ENCODE peak calls at places on chromosomes 1 and 21, in nine cellular contexts. M is M059J; O is activated T-helper 1 cell treated with Interleukin-2 at 50 U/mL for 16 hours; C is left cardiac atrium; N is stimulated activated CD8-positive, alpha-beta memory T cell treated with anti-CD3 and anti-CD28 coated beads, Interleukin-4, amount 100 ng/mL, for 1 hour; A is HFFc6; H is RCC 7860; L is LHCN-M2; Y is T follicular helper cell. R is an unnamed sample.
A peak's percentile ranks its signal among the peaks of the same experiment; 100 is the strongest.

GRCh38 chr1:108877324-108877812 is 583 bp downstream of the GPSM2 start:
- DNase-seq in H (peak; percentile 16), A (no peak), Y (no peak), O (no peak), C (no peak), N (no peak), L (peak; percentile 45), M (peak; percentile 57), R (no peak)

GRCh38 chr1:76142771-76143540 is 68.4 kb downstream of the ST6GALNAC3 start:
- DNase-seq in H (no peak), A (peak; percentile 37), L (no peak), Y (no peak), O (no peak), N (no peak), M (no peak), C (peak; percentile 41), R (no peak)

GRCh38 chr1:9561429-9561828 is 22.2 kb downstream of the SLC25A33 start:
- DNase-seq in N (no peak), L (peak; percentile 84), H (peak; percentile 64), A (peak; percentile 88), M (peak; percentile 96), Y (no peak), C (no peak), O (no peak), R (no peak)

GRCh38 chr1:28176492-28177470 is at the start of gene PTAFR:
- DNase-seq in L (no peak), O (no peak), N (no peak), H (no peak), C (no peak), Y (no peak), M (no peak), A (no peak), R (no peak)

GRCh38 chr1:224435318-224435763 is 744 bp upstream of the WDR26 start:
- DNase-seq in N (no peak), Y (no peak), C (no peak), A (peak; percentile 91), M (peak; percentile 76), L (peak; percentile 89), O (no peak), H (no peak), R (no peak)

GRCh38 chr1:185735667-185736105 is 1.5 kb downstream of the HMCN1 start:
- DNase-seq in N (no peak), O (no peak), M (no peak), H (no peak), L (no peak), Y (no peak), A (no peak), C (no peak), R (no peak)

GRCh38 chr1:151994956-151995355 is 1.3 kb upstream of the S100A10 start:
- DNase-seq in Y (no peak), O (no peak), H (peak; percentile 97), L (peak; percentile 100), A (peak; percentile 93), N (no peak), C (peak; percentile 28), M (peak; percentile 98), R (no peak)

GRCh38 chr1:30320581-30320890 is 402.8 kb downstream of the MATN1 start:
- DNase-seq in M (no peak), Y (no peak), O (no peak), A (no peak), L (no peak), H (no peak), N (no peak), C (no peak), R (no peak)

GRCh38 chr1:36384542-36385409 is 948 bp downstream of the STK40 start:
- DNase-seq in Y (peak; percentile 28), H (peak; percentile 7), N (no peak), L (peak; percentile 27), O (no peak), A (peak; percentile 45), C (peak; percentile 56), M (peak; percentile 68), R (peak; percentile 30)

GRCh38 chr1:60162941-60163340 is 89.4 kb upstream of the C1orf87 start:
- DNase-seq in L (no peak), A (no peak), M (no peak), N (no peak), H (no peak), C (no peak), Y (no peak), O (no peak), R (no peak)

GRCh38 chr1:48947761-48948537 is 171.3 kb upstream of the BEND5 start:
- DNase-seq in N (no peak), Y (no peak), A (no peak), M (no peak), O (no peak), C (no peak), L (peak; percentile 58), H (no peak), R (no peak)

GRCh38 chr1:109241841-109242301 is 7.5 kb upstream of the CELSR2 start:
- DNase-seq in C (no peak), A (no peak), O (no peak), H (no peak), L (no peak), N (no peak), M (no peak), Y (no peak), R (no peak)

GRCh38 chr1:182917386-182917785 is 35.6 kb downstream of the SHCBP1L start:
- DNase-seq in O (no peak), L (peak; percentile 57), H (no peak), N (no peak), M (peak; percentile 28), C (no peak), A (no peak), Y (no peak), R (no peak)

GRCh38 chr1:38050397-38051141 is 4.0 kb upstream of the POU3F1 start:
- DNase-seq in N (no peak), A (no peak), O (no peak), C (no peak), H (peak; percentile 31), M (no peak), Y (no peak), L (no peak), R (no peak)

GRCh38 chr1:228725178-228725577 is 10.1 kb upstream of the RHOU start:
- DNase-seq in Y (no peak), H (no peak), O (no peak), C (no peak), A (no peak), L (no peak), N (no peak), M (no peak), R (no peak)

GRCh38 chr1:223221686-223222085 is 78.6 kb upstream of the TLR5 start:
- DNase-seq in M (no peak), L (no peak), H (no peak), N (no peak), Y (no peak), A (no peak), C (no peak), O (no peak), R (no peak)

GRCh38 chr1:27292111-27292510 is 29.9 kb upstream of the TMEM222 start:
- DNase-seq in O (no peak), H (peak; percentile 83), L (peak; percentile 86), N (no peak), M (peak; percentile 92), Y (no peak), A (peak; percentile 61), C (no peak), R (no peak)

GRCh38 chr21:33403786-33404571 is 766 bp downstream of the IFNGR2 start:
- DNase-seq in O (no peak), M (peak; percentile 63), C (peak; percentile 69), H (peak; percentile 24), A (peak; percentile 39), L (peak; percentile 44), N (no peak), Y (no peak), R (no peak)

GRCh38 chr1:110914676-110915075 is 41.7 kb downstream of the CD53 start:
- DNase-seq in O (no peak), C (no peak), L (no peak), N (no peak), Y (no peak), M (no peak), A (peak; percentile 27), H (no peak), R (no peak)

GRCh38 chr1:203049077-203049476 is 22.8 kb downstream of the PPFIA4 start:
- DNase-seq in C (no peak), O (no peak), L (no peak), Y (no peak), H (no peak), N (no peak), M (no peak), A (no peak), R (no peak)

GRCh38 chr1:98797506-98797905 is 136.0 kb downstream of the SNX7 start:
- DNase-seq in N (no peak), O (no peak), Y (no peak), C (no peak), L (no peak), H (no peak), M (no peak), A (no peak), R (no peak)

GRCh38 chr1:93716974-93717373 is 35.3 kb upstream of the BCAR3 start:
- DNase-seq in O (no peak), H (peak; percentile 54), M (peak; percentile 76), Y (no peak), L (peak; percentile 70), C (no peak), N (no peak), A (peak; percentile 37), R (no peak)

GRCh38 chr1:107867422-107867821 is 97.6 kb downstream of the VAV3 start:
- DNase-seq in C (no peak), N (no peak), H (no peak), O (no peak), L (no peak), M (no peak), Y (no peak), A (no peak), R (no peak)

GRCh38 chr1:225735252-225736149 is 42.1 kb upstream of the SRP9 start:
- DNase-seq in L (peak; percentile 94), H (peak; percentile 100), N (no peak), M (peak; percentile 97), C (peak; percentile 81), O (no peak), A (peak; percentile 94), Y (no peak), R (no peak)

GRCh38 chr1:19013826-19014548 is 57.5 kb upstream of the IFFO2 start:
- DNase-seq in O (no peak), Y (no peak), M (no peak), N (no peak), A (no peak), L (no peak), H (peak; percentile 87), C (no peak), R (no peak)

GRCh38 chr1:209063816-209064664 is 519.5 kb upstream of the CAMK1G start:
- DNase-seq in H (no peak), L (no peak), M (peak; percentile 74), C (no peak), Y (no peak), A (no peak), O (no peak), N (no peak), R (no peak)